ENCODE peak calls at places on chromosomes 16 and 17, in nine cellular contexts. H, B, O, I, U, X, L, Q and R are unnamed samples.

GRCh38 chr17:79349506-79350400 is 261.1 kb downstream of the RBFOX3 start:
- DNase-seq in H (no peak), B (no peak), O (no peak), I (no peak), U (no peak), X (no peak), L (no peak), Q (no peak), R (no peak)

GRCh38 chr17:79583475-79583874 is 27.4 kb downstream of the RBFOX3 start:
- DNase-seq in H (no peak), B (no peak), O (no peak), I (no peak), U (no peak), X (no peak), L (no peak), Q (no peak), R (no peak)

GRCh38 chr16:87951550-87952538 is 610 bp downstream of the BANP start:
- DNase-seq in H (no peak), B (no peak), O (peak; percentile 34), I (peak; percentile 30), U (peak; percentile 78), X (no peak), L (no peak), Q (no peak), R (no peak)

GRCh38 chr16:52068447-52069074 is 478.4 kb downstream of the TOX3 start:
- DNase-seq in H (no peak), B (peak; percentile 28), O (no peak), I (peak; percentile 25), U (peak; percentile 80), X (no peak), L (no peak), Q (no peak), R (no peak)

GRCh38 chr16:82440336-82440735 is 186.4 kb upstream of the CDH13 start:
- DNase-seq in H (no peak), B (no peak), O (no peak), I (no peak), U (no peak), X (no peak), L (no peak), Q (no peak), R (no peak)

GRCh38 chr16:2821483-2822157 is 4.6 kb downstream of the PRSS21 start:
- DNase-seq in H (no peak), B (no peak), O (no peak), I (no peak), U (peak; percentile 7), X (no peak), L (no peak), Q (no peak), R (no peak)

GRCh38 chr16:11978080-11978479 is 1.5 kb downstream of the SNX29 start:
- DNase-seq in H (no peak), B (no peak), O (no peak), I (no peak), U (no peak), X (no peak), L (no peak), Q (no peak), R (no peak)

GRCh38 chr17:48043171-48043570 is 5.0 kb upstream of the NFE2L1 start:
- DNase-seq in H (no peak), B (no peak), O (no peak), I (no peak), U (no peak), X (no peak), L (no peak), Q (no peak), R (no peak)

GRCh38 chr16:57341062-57341440 is 17.5 kb upstream of the CCL22 start:
- DNase-seq in H (no peak), B (no peak), O (no peak), I (no peak), U (no peak), X (no peak), L (no peak), Q (no peak), R (no peak)

GRCh38 chr17:60528828-60529227 is 2.8 kb upstream of the APPBP2 start:
- DNase-seq in H (no peak), B (no peak), O (no peak), I (no peak), U (no peak), X (no peak), L (no peak), Q (no peak), R (no peak)

GRCh38 chr17:57106836-57107497 is 21.9 kb downstream of the AKAP1 start:
- DNase-seq in H (no peak), B (no peak), O (no peak), I (no peak), U (no peak), X (no peak), L (no peak), Q (no peak), R (no peak)

GRCh38 chr17:42408076-42408475 is 15.0 kb downstream of the CAVIN1 start:
- DNase-seq in H (no peak), B (no peak), O (no peak), I (peak; percentile 82), U (no peak), X (no peak), L (no peak), Q (no peak), R (peak; percentile 18)

GRCh38 chr16:25040543-25040942 is 25.4 kb upstream of the ARHGAP17 start:
- DNase-seq in H (no peak), B (no peak), O (no peak), I (no peak), U (no peak), X (no peak), L (no peak), Q (no peak), R (no peak)

GRCh38 chr17:80123791-80124190 is 22.4 kb downstream of the GAA start:
- DNase-seq in H (no peak), B (no peak), O (no peak), I (no peak), U (no peak), X (no peak), L (no peak), Q (no peak), R (no peak)

GRCh38 chr16:19936431-19936830 is 51.8 kb upstream of the GPRC5B start:
- DNase-seq in H (no peak), B (no peak), O (no peak), I (no peak), U (no peak), X (no peak), L (no peak), Q (no peak), R (no peak)